ENCODE peak calls at places on chromosomes 12 and 14, in four cellular contexts. One of them, this sample, is unnamed.

GRCh38 chr12:75482636-75483035 is 2.1 kb downstream of the GLIPR1 start:
- DNase-seq in neural crest cell: no peak
- DNase-seq in stimulated activated CD4-positive, alpha-beta T cell treated with anti-CD3 and anti-CD28 coated beads, TNF-alpha, amount 100 ng/mL, for 24 hours: no peak
- DNase-seq in CD4-positive, alpha-beta T cell: no peak
- DNase-seq in this sample: no peak

GRCh38 chr12:5220835-5221234 is 177.2 kb downstream of the KCNA5 start:
- DNase-seq in neural crest cell: no peak
- DNase-seq in stimulated activated CD4-positive, alpha-beta T cell treated with anti-CD3 and anti-CD28 coated beads, TNF-alpha, amount 100 ng/mL, for 24 hours: no peak
- DNase-seq in CD4-positive, alpha-beta T cell: no peak
- DNase-seq in this sample: no peak

GRCh38 chr12:83763425-83763824 is 1076.7 kb downstream of the TMTC2 start:
- DNase-seq in neural crest cell: no peak
- DNase-seq in stimulated activated CD4-positive, alpha-beta T cell treated with anti-CD3 and anti-CD28 coated beads, TNF-alpha, amount 100 ng/mL, for 24 hours: no peak
- DNase-seq in CD4-positive, alpha-beta T cell: no peak
- DNase-seq in this sample: no peak

GRCh38 chr12:113239811-113240331 is 18.6 kb downstream of the TPCN1 start:
- DNase-seq in neural crest cell: no peak
- DNase-seq in stimulated activated CD4-positive, alpha-beta T cell treated with anti-CD3 and anti-CD28 coated beads, TNF-alpha, amount 100 ng/mL, for 24 hours: no peak
- DNase-seq in CD4-positive, alpha-beta T cell: no peak
- DNase-seq in this sample: no peak

GRCh38 chr14:53929871-53930685 is 26.5 kb downstream of the BMP4 start:
- DNase-seq in neural crest cell: no peak
- DNase-seq in stimulated activated CD4-positive, alpha-beta T cell treated with anti-CD3 and anti-CD28 coated beads, TNF-alpha, amount 100 ng/mL, for 24 hours: no peak
- DNase-seq in CD4-positive, alpha-beta T cell: peak
- DNase-seq in this sample: no peak

GRCh38 chr12:12540261-12541013 is 22.2 kb downstream of the DUSP16 start:
- DNase-seq in neural crest cell: no peak
- DNase-seq in stimulated activated CD4-positive, alpha-beta T cell treated with anti-CD3 and anti-CD28 coated beads, TNF-alpha, amount 100 ng/mL, for 24 hours: no peak
- DNase-seq in CD4-positive, alpha-beta T cell: no peak
- DNase-seq in this sample: no peak

GRCh38 chr12:75823475-75823874 is 208.1 kb downstream of the PHLDA1 start:
- DNase-seq in neural crest cell: no peak
- DNase-seq in stimulated activated CD4-positive, alpha-beta T cell treated with anti-CD3 and anti-CD28 coated beads, TNF-alpha, amount 100 ng/mL, for 24 hours: no peak
- DNase-seq in CD4-positive, alpha-beta T cell: no peak
- DNase-seq in this sample: no peak

GRCh38 chr12:52233462-52234141 is 559 bp downstream of the KRT7 start:
- DNase-seq in neural crest cell: no peak
- DNase-seq in stimulated activated CD4-positive, alpha-beta T cell treated with anti-CD3 and anti-CD28 coated beads, TNF-alpha, amount 100 ng/mL, for 24 hours: no peak
- DNase-seq in CD4-positive, alpha-beta T cell: no peak
- DNase-seq in this sample: peak

GRCh38 chr12:88339254-88339949 is 197.3 kb downstream of the TMTC3 start:
- DNase-seq in neural crest cell: no peak
- DNase-seq in stimulated activated CD4-positive, alpha-beta T cell treated with anti-CD3 and anti-CD28 coated beads, TNF-alpha, amount 100 ng/mL, for 24 hours: no peak
- DNase-seq in CD4-positive, alpha-beta T cell: no peak
- DNase-seq in this sample: no peak

GRCh38 chr14:100076133-100076532 is 10.9 kb downstream of the EVL start:
- DNase-seq in neural crest cell: no peak
- DNase-seq in stimulated activated CD4-positive, alpha-beta T cell treated with anti-CD3 and anti-CD28 coated beads, TNF-alpha, amount 100 ng/mL, for 24 hours: no peak
- DNase-seq in CD4-positive, alpha-beta T cell: no peak
- DNase-seq in this sample: peak

GRCh38 chr14:20587489-20588154 is at the start of gene RNASE11:
- DNase-seq in neural crest cell: no peak
- DNase-seq in stimulated activated CD4-positive, alpha-beta T cell treated with anti-CD3 and anti-CD28 coated beads, TNF-alpha, amount 100 ng/mL, for 24 hours: no peak
- DNase-seq in CD4-positive, alpha-beta T cell: no peak
- DNase-seq in this sample: no peak

GRCh38 chr12:128551266-128552025 is 272.3 kb downstream of the SLC15A4 start:
- DNase-seq in neural crest cell: no peak
- DNase-seq in stimulated activated CD4-positive, alpha-beta T cell treated with anti-CD3 and anti-CD28 coated beads, TNF-alpha, amount 100 ng/mL, for 24 hours: no peak
- DNase-seq in CD4-positive, alpha-beta T cell: no peak
- DNase-seq in this sample: no peak

GRCh38 chr12:89856431-89856830 is 147.8 kb upstream of the ATP2B1 start:
- DNase-seq in neural crest cell: no peak
- DNase-seq in stimulated activated CD4-positive, alpha-beta T cell treated with anti-CD3 and anti-CD28 coated beads, TNF-alpha, amount 100 ng/mL, for 24 hours: no peak
- DNase-seq in CD4-positive, alpha-beta T cell: no peak
- DNase-seq in this sample: no peak

GRCh38 chr14:105061428-105062047 is 3.7 kb downstream of the GPR132 start:
- DNase-seq in neural crest cell: no peak
- DNase-seq in stimulated activated CD4-positive, alpha-beta T cell treated with anti-CD3 and anti-CD28 coated beads, TNF-alpha, amount 100 ng/mL, for 24 hours: peak
- DNase-seq in CD4-positive, alpha-beta T cell: no peak
- DNase-seq in this sample: no peak

GRCh38 chr14:103820382-103820781 is 27.0 kb downstream of the PPP1R13B start:
- DNase-seq in neural crest cell: no peak
- DNase-seq in stimulated activated CD4-positive, alpha-beta T cell treated with anti-CD3 and anti-CD28 coated beads, TNF-alpha, amount 100 ng/mL, for 24 hours: no peak
- DNase-seq in CD4-positive, alpha-beta T cell: no peak
- DNase-seq in this sample: no peak

GRCh38 chr12:26239508-26240328 is 44.3 kb downstream of the SSPN start:
- DNase-seq in neural crest cell: no peak
- DNase-seq in stimulated activated CD4-positive, alpha-beta T cell treated with anti-CD3 and anti-CD28 coated beads, TNF-alpha, amount 100 ng/mL, for 24 hours: no peak
- DNase-seq in CD4-positive, alpha-beta T cell: no peak
- DNase-seq in this sample: no peak

GRCh38 chr12:32501835-32502333 is 102.5 kb downstream of the FGD4 start:
- DNase-seq in neural crest cell: peak
- DNase-seq in stimulated activated CD4-positive, alpha-beta T cell treated with anti-CD3 and anti-CD28 coated beads, TNF-alpha, amount 100 ng/mL, for 24 hours: no peak
- DNase-seq in CD4-positive, alpha-beta T cell: no peak
- DNase-seq in this sample: no peak

GRCh38 chr12:88623777-88624548 is 43.7 kb upstream of the KITLG start:
- DNase-seq in neural crest cell: no peak
- DNase-seq in stimulated activated CD4-positive, alpha-beta T cell treated with anti-CD3 and anti-CD28 coated beads, TNF-alpha, amount 100 ng/mL, for 24 hours: no peak
- DNase-seq in CD4-positive, alpha-beta T cell: no peak
- DNase-seq in this sample: no peak

GRCh38 chr12:828726-829395 is 76.5 kb downstream of the WNK1 start:
- DNase-seq in neural crest cell: no peak
- DNase-seq in stimulated activated CD4-positive, alpha-beta T cell treated with anti-CD3 and anti-CD28 coated beads, TNF-alpha, amount 100 ng/mL, for 24 hours: no peak
- DNase-seq in CD4-positive, alpha-beta T cell: no peak
- DNase-seq in this sample: no peak